ENCODE peak calls at places on chromosomes 6 and 20, in nine cellular contexts. Z, T, D, L, J, B, R, O and M are unnamed samples.

GRCh38 chr20:5080384-5080877 is 39.3 kb downstream of the PCNA start:
- DNase-seq in B (no peak), Z (no peak), R (peak; percentile 70), T (peak; percentile 89), J (peak; percentile 87), O (no peak), D (no peak), L (no peak), M (no peak)

GRCh38 chr6:69494595-69494994 is 302.2 kb downstream of the LMBRD1 start:
- DNase-seq in L (no peak), O (no peak), Z (no peak), R (no peak), T (no peak), D (no peak), J (no peak), B (no peak), M (no peak)

GRCh38 chr20:50645253-50646068 is 45.9 kb downstream of the RIPOR3 start:
- DNase-seq in D (peak; percentile 92), Z (no peak), J (peak; percentile 91), B (peak; percentile 71), L (no peak), R (peak; percentile 99), O (peak; percentile 60), T (peak; percentile 99), M (no peak)

GRCh38 chr6:149646599-149646998 is 1.9 kb downstream of the KATNA1 start:
- DNase-seq in J (peak; percentile 4), B (no peak), O (no peak), Z (no peak), D (no peak), T (no peak), L (no peak), R (no peak), M (no peak)

GRCh38 chr20:18722381-18722780 is 91.2 kb upstream of the SCP2D1 start:
- DNase-seq in R (no peak), J (no peak), O (no peak), Z (no peak), D (no peak), T (peak; percentile 42), B (no peak), L (no peak), M (no peak)

GRCh38 chr6:169326067-169326799 is 72.6 kb upstream of the THBS2 start:
- DNase-seq in L (no peak), J (peak; percentile 48), D (no peak), T (peak; percentile 30), B (peak; percentile 57), R (peak; percentile 39), Z (no peak), O (peak; percentile 54), M (no peak)

GRCh38 chr6:140970485-140970884 is 1162.2 kb upstream of the GJE1 start:
- DNase-seq in R (no peak), Z (no peak), B (no peak), L (no peak), O (no peak), J (peak; percentile 79), D (no peak), T (peak; percentile 82), M (no peak)

GRCh38 chr20:39282619-39283092 is 320.5 kb downstream of the DHX35 start:
- DNase-seq in O (no peak), J (no peak), T (no peak), Z (no peak), L (no peak), B (no peak), R (no peak), D (no peak), M (no peak)

GRCh38 chr20:36317675-36318074 is 11.5 kb downstream of the DLGAP4 start:
- DNase-seq in L (no peak), D (no peak), T (no peak), B (no peak), J (no peak), O (no peak), R (no peak), Z (no peak), M (no peak)

GRCh38 chr6:48111575-48111974 is 578 bp upstream of the PTCHD4 start:
- DNase-seq in R (no peak), D (no peak), L (no peak), O (no peak), Z (no peak), J (no peak), B (peak; percentile 36), T (no peak), M (no peak)

GRCh38 chr20:12978613-12979495 is 29.9 kb upstream of the SPTLC3 start:
- DNase-seq in J (no peak), Z (no peak), B (no peak), L (no peak), O (no peak), D (no peak), T (no peak), R (no peak), M (no peak)

GRCh38 chr6:48611332-48611731 is 500.3 kb upstream of the PTCHD4 start:
- DNase-seq in B (no peak), J (peak; percentile 86), L (no peak), T (no peak), O (no peak), Z (no peak), D (no peak), R (no peak), M (no peak)

GRCh38 chr6:52603000-52603795 is 26.3 kb upstream of the TRAM2 start:
- DNase-seq in D (no peak), R (no peak), T (peak; percentile 76), L (no peak), B (no peak), J (peak; percentile 59), O (no peak), Z (no peak), M (no peak)

GRCh38 chr20:38125157-38126056 is 39.7 kb downstream of the TGM2 start:
- DNase-seq in R (peak; percentile 63), B (no peak), O (no peak), D (no peak), J (peak; percentile 91), T (no peak), L (no peak), Z (no peak), M (no peak)

GRCh38 chr6:22149501-22150490 is 147.0 kb downstream of the PRL start:
- DNase-seq in J (peak; percentile 8), T (no peak), O (peak; percentile 34), L (no peak), R (no peak), B (no peak), D (peak; percentile 50), Z (no peak), M (no peak)

GRCh38 chr20:46058656-46059281 is 29.8 kb downstream of the SLC12A5 start:
- DNase-seq in B (peak; percentile 26), J (no peak), D (no peak), L (no peak), Z (peak; percentile 51), R (no peak), T (no peak), O (peak; percentile 48), M (no peak)

GRCh38 chr6:124765314-124765713 is 196.9 kb upstream of the RNF217 start:
- DNase-seq in J (no peak), B (no peak), O (peak; percentile 2), Z (no peak), L (no peak), T (no peak), D (no peak), R (no peak), M (no peak)

GRCh38 chr6:158242071-158242606 is 70.1 kb upstream of the TULP4 start:
- DNase-seq in O (no peak), T (no peak), L (no peak), B (no peak), Z (no peak), R (no peak), J (no peak), D (no peak), M (no peak)

GRCh38 chr6:165718486-165718885 is 55.4 kb upstream of the PDE10A start:
- DNase-seq in Z (no peak), D (no peak), J (peak; percentile 85), O (no peak), B (no peak), T (no peak), R (no peak), L (no peak), M (no peak)

GRCh38 chr20:47764154-47764734 is 21.0 kb downstream of the SULF2 start:
- DNase-seq in Z (no peak), D (no peak), B (no peak), R (peak; percentile 52), O (no peak), L (no peak), T (no peak), J (no peak), M (no peak)

GRCh38 chr6:32483968-32484613 is 44.4 kb downstream of the HLA-DRA start:
- DNase-seq in Z (no peak), T (no peak), L (no peak), J (no peak), R (no peak), D (no peak), O (no peak), B (no peak), M (no peak)

GRCh38 chr6:40380271-40380670 is 206.9 kb downstream of the LRFN2 start:
- DNase-seq in B (no peak), Z (no peak), T (no peak), R (no peak), L (no peak), O (no peak), D (no peak), J (no peak), M (no peak)
- TF ChIP-seq CTCF in B (no peak), Z (no peak), T (no peak), R (no peak), L (no peak), O (no peak), D (no peak), J (no peak), M (no peak)

GRCh38 chr20:61742097-61742805 is 323.4 kb downstream of the TAF4 start:
- DNase-seq in D (no peak), T (no peak), B (no peak), Z (no peak), J (no peak), L (no peak), O (no peak), R (no peak), M (no peak)
- TF ChIP-seq CTCF in D (peak; percentile 22), T (no peak), B (no peak), Z (no peak), J (no peak), L (no peak), O (no peak), R (no peak), M (no peak)

DNA sequence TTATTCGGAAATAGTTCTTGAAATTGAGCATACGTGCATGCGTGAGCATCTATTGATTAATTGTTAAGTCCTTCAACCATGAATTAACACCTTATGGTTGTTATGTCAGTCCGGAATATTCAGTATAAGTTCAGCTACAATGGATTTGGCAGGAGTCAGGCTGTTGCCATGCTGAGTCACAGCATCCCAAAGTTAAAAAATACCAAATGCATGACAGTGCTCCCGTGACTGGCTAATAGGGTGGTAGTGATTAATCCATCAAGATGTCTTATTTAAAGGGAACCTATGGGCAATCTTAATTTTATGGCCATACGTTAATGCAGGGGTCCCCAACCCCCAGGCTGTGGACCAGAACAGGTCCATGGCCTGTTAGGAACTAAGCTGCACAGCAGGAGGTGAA is 10.5 kb downstream of the RAE1 start:
- DNase-seq in R (no peak), B (no peak), T (peak; percentile 84), J (peak; percentile 83), L (no peak), Z (no peak), D (peak; percentile 32), O (no peak), M (no peak)
- TF ChIP-seq CTCF in R (no peak), B (no peak), T (no peak), J (no peak), L (no peak), Z (no peak), D (no peak), O (no peak), M (no peak)

GRCh38 chr6:157034433-157035230 is 257.5 kb downstream of the ARID1B start:
- DNase-seq in Z (peak; percentile 44), O (peak; percentile 55), D (no peak), L (no peak), B (no peak), T (peak; percentile 66), J (peak; percentile 82), R (peak; percentile 55), M (peak; percentile 35)
- TF ChIP-seq CTCF in Z (peak; percentile 43), O (peak; percentile 65), D (peak; percentile 74), L (peak; percentile 77), B (peak; percentile 76), T (peak; percentile 79), J (peak; percentile 76), R (peak; percentile 55), M (peak; percentile 54)